ENCODE peak calls at places on chromosomes 5 and 9, in ten cellular contexts. Z is lower lobe of right lung, I is stomach, E is uterus, S is ovary, N is IMR-90, Y is thyroid gland, V is neuronal stem cell, T is GM23248, O is OCI-LY7. B is an unnamed sample.

GRCh38 chr9:117153021-117153420 is 261.8 kb downstream of the ASTN2 start:
- DNase-seq in Z (no peak), I (no peak), E (no peak), S (no peak), N (peak; percentile 57), Y (no peak), V (no peak), T (peak; percentile 42), O (no peak), B (no peak)

GRCh38 chr9:22405869-22406659 is 40.6 kb upstream of the DMRTA1 start:
- DNase-seq in Z (peak; percentile 24), I (no peak), E (no peak), S (no peak), N (no peak), Y (no peak), V (no peak), T (no peak), O (no peak), B (no peak)

GRCh38 chr5:95842955-95843544 is 20.5 kb upstream of the GLRX start:
- DNase-seq in Z (peak; percentile 90), I (peak; percentile 84), E (no peak), S (no peak), N (peak; percentile 75), Y (peak; percentile 49), V (no peak), T (peak; percentile 35), O (peak; percentile 54), B (peak; percentile 44)

GRCh38 chr9:107929439-107929838 is 439.9 kb upstream of the KLF4 start:
- DNase-seq in Z (peak; percentile 74), I (peak; percentile 79), E (no peak), S (peak; percentile 34), N (peak; percentile 65), Y (peak; percentile 33), V (no peak), T (peak; percentile 66), O (no peak), B (no peak)

GRCh38 chr5:178380086-178380485 is 147.5 kb upstream of the PHYKPL start:
- DNase-seq in Z (no peak), I (no peak), E (no peak), S (no peak), N (no peak), Y (peak; percentile 12), V (no peak), T (no peak), O (no peak), B (no peak)

GRCh38 chr5:140631831-140632365 is 1.1 kb downstream of the CD14 start:
- DNase-seq in Z (no peak), I (no peak), E (no peak), S (peak; percentile 34), N (no peak), Y (peak; percentile 70), V (no peak), T (no peak), O (no peak), B (no peak)

GRCh38 chr5:131068893-131069643 is 96.0 kb downstream of the HINT1 start:
- DNase-seq in Z (no peak), I (no peak), E (no peak), S (no peak), N (no peak), Y (peak; percentile 2), V (no peak), T (peak; percentile 3), O (peak; percentile 34), B (peak; percentile 61)

GRCh38 chr5:20105915-20106314 is 117.9 kb upstream of the CDH18 start:
- DNase-seq in Z (no peak), I (no peak), E (no peak), S (no peak), N (no peak), Y (no peak), V (no peak), T (no peak), O (no peak), B (no peak)

GRCh38 chr5:132008961-132009680 is 2.3 kb downstream of the ACSL6 start:
- DNase-seq in Z (peak; percentile 45), I (no peak), E (peak; percentile 3), S (no peak), N (no peak), Y (no peak), V (no peak), T (no peak), O (no peak), B (no peak)

GRCh38 chr5:179146277-179146676 is 86.1 kb downstream of the ZNF354C start:
- DNase-seq in Z (peak; percentile 40), I (no peak), E (no peak), S (no peak), N (no peak), Y (no peak), V (no peak), T (no peak), O (no peak), B (peak; percentile 48)

GRCh38 chr5:317086-317811 is 4.3 kb upstream of the AHRR start:
- DNase-seq in Z (no peak), I (no peak), E (no peak), S (no peak), N (peak; percentile 74), Y (no peak), V (peak; percentile 64), T (peak; percentile 89), O (peak; percentile 62), B (no peak)

GRCh38 chr5:69148981-69149675 is 17.8 kb upstream of the CCNB1 start:
- DNase-seq in Z (no peak), I (no peak), E (no peak), S (no peak), N (no peak), Y (no peak), V (no peak), T (no peak), O (no peak), B (no peak)

GRCh38 chr9:133528887-133529262 is 4.1 kb upstream of the MYMK start:
- DNase-seq in Z (no peak), I (no peak), E (no peak), S (no peak), N (no peak), Y (no peak), V (no peak), T (no peak), O (no peak), B (no peak)

GRCh38 chr9:133529874-133530273 is 4.6 kb upstream of the ADAMTSL2 start:
- DNase-seq in Z (no peak), I (no peak), E (no peak), S (no peak), N (no peak), Y (no peak), V (no peak), T (no peak), O (no peak), B (no peak)

GRCh38 chr9:133532937-133533668 is 1.4 kb upstream of the ADAMTSL2 start:
- DNase-seq in Z (peak; percentile 69), I (peak; percentile 79), E (peak; percentile 57), S (peak; percentile 72), N (peak; percentile 29), Y (peak; percentile 58), V (peak; percentile 68), T (peak; percentile 54), O (peak; percentile 89), B (peak; percentile 77)

GRCh38 chr9:133529457-133529856 is 4.7 kb upstream of the MYMK start:
- DNase-seq in Z (no peak), I (no peak), E (no peak), S (no peak), N (no peak), Y (no peak), V (no peak), T (no peak), O (no peak), B (no peak)

GRCh38 chr9:133531293-133531692 is 3.2 kb upstream of the ADAMTSL2 start:
- DNase-seq in Z (no peak), I (no peak), E (no peak), S (no peak), N (no peak), Y (no peak), V (no peak), T (no peak), O (no peak), B (no peak)
- H3K4me1 ChIP-seq in Z (peaks cover 52% of the 10 kb centered on the region), I (peaks cover 47% of the 10 kb centered on the region), E (no peaks in the 10 kb centered on the region), S (peaks cover 31% of the 10 kb centered on the region), N (peaks cover 4% of the 10 kb centered on the region), Y (peaks cover 30% of the 10 kb centered on the region), V (peaks cover 35% of the 10 kb centered on the region), T (no peaks in the 10 kb centered on the region), O (peaks cover 19% of the 10 kb centered on the region), B (peaks cover 27% of the 10 kb centered on the region)

DNA sequence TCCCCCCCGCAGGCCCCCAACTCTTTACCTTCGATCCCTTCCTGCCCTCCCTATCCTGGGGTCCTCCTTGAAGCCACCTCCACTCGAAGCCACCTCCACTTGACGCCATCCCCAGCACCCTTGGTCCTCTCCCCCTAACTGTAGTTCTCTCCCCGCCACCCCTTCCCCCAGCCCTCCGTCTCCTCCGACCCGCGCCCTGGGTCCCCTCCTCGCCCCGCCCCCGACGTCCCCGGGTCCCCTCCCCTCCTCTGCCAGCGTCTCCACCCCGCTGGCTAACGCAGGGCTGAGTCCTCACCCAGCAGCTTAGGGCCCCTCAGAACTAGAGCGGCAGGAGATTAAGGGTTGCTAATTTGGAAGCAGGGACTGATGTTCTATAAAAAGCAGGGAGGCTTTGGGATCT is 30.7 kb upstream of the ANKRD33B start:
- DNase-seq in Z (no peak), I (no peak), E (no peak), S (no peak), N (no peak), Y (no peak), V (no peak), T (no peak), O (no peak), B (no peak)
- H3K27ac ChIP-seq in Z (no peak overlapping the region), I (no peak overlapping the region), E (no peak overlapping the region), S (no peak overlapping the region), N (no peak overlapping the region), Y (no peak overlapping the region), V (no peak overlapping the region), T (no peak overlapping the region), O (no peak overlapping the region), B (no peak overlapping the region)

GRCh38 chr5:100535060-100536005 is at the start of gene FAM174A:
- DNase-seq in Z (peak; percentile 96), I (peak; percentile 98), E (peak; percentile 95), S (peak; percentile 97), N (peak; percentile 96), Y (peak; percentile 96), V (peak; percentile 95), T (peak; percentile 98), O (peak; percentile 93), B (peak; percentile 96)

GRCh38 chr5:100537946-100538345 is 2.8 kb downstream of the FAM174A start:
- DNase-seq in Z (no peak), I (no peak), E (no peak), S (no peak), N (no peak), Y (no peak), V (no peak), T (no peak), O (no peak), B (no peak)

GRCh38 chr5:100542086-100542485 is 6.9 kb downstream of the FAM174A start:
- DNase-seq in Z (no peak), I (no peak), E (no peak), S (no peak), N (no peak), Y (no peak), V (no peak), T (peak; percentile 31), O (no peak), B (no peak)

GRCh38 chr5:100539519-100539918 is 4.3 kb downstream of the FAM174A start:
- DNase-seq in Z (no peak), I (no peak), E (no peak), S (no peak), N (no peak), Y (no peak), V (no peak), T (no peak), O (no peak), B (no peak)
- H3K4me1 ChIP-seq in Z (peaks cover 21% of the 10 kb centered on the region), I (peaks cover 11% of the 10 kb centered on the region), E (no peaks in the 10 kb centered on the region), S (no peaks in the 10 kb centered on the region), N (no peaks in the 10 kb centered on the region), Y (peaks cover 23% of the 10 kb centered on the region), V (peaks cover 2% of the 10 kb centered on the region), T (peaks cover 36% of the 10 kb centered on the region), O (no peaks in the 10 kb centered on the region), B (peaks cover 10% of the 10 kb centered on the region)

GRCh38 chr5:41883243-41883642 is 13.0 kb upstream of the OXCT1 start:
- DNase-seq in Z (no peak), I (no peak), E (no peak), S (no peak), N (no peak), Y (no peak), V (no peak), T (no peak), O (no peak), B (no peak)
- H3K27ac ChIP-seq in Z (no peak overlapping the region), I (no peak overlapping the region), E (no peak overlapping the region), S (no peak overlapping the region), N (no peak overlapping the region), Y (no peak overlapping the region), V (no peak overlapping the region), T (no peak overlapping the region), O (no peak overlapping the region), B (no peak overlapping the region)

B was measured in naive thymus-derived CD4-positive, alpha-beta T cell.